ENCODE peak calls at places on chromosomes 12 and 14, in ten cellular contexts. One of them, this sample, is unnamed.

GRCh38 chr12:45612044-45612794 is 117.3 kb upstream of the ARID2 start:
- DNase-seq in CD8-positive, alpha-beta memory T cell: no peak
- DNase-seq in mesenchymal stem cell: peak; percentile 62
- DNase-seq in cardiac muscle cell: peak; percentile 23
- DNase-seq in adrenal gland: no peak
- DNase-seq in prostate gland: no peak
- DNase-seq in Peyer's patch: no peak
- DNase-seq in tibial artery: no peak
- DNase-seq in GM06990: no peak
- DNase-seq in aorta: no peak
- DNase-seq in this sample: no peak

GRCh38 chr12:56721721-56722120 is 3.4 kb downstream of the NACA start:
- DNase-seq in cardiac muscle cell: no peak
- DNase-seq in Peyer's patch: no peak
- DNase-seq in CD8-positive, alpha-beta memory T cell: no peak
- DNase-seq in tibial artery: no peak
- DNase-seq in aorta: no peak
- DNase-seq in prostate gland: no peak
- DNase-seq in GM06990: no peak
- DNase-seq in mesenchymal stem cell: no peak
- DNase-seq in adrenal gland: no peak
- DNase-seq in this sample: no peak

GRCh38 chr14:101813171-101813759 is 51.8 kb downstream of the PPP2R5C start:
- DNase-seq in tibial artery: no peak
- DNase-seq in mesenchymal stem cell: no peak
- DNase-seq in prostate gland: no peak
- DNase-seq in CD8-positive, alpha-beta memory T cell: no peak
- DNase-seq in Peyer's patch: no peak
- DNase-seq in GM06990: no peak
- DNase-seq in cardiac muscle cell: no peak
- DNase-seq in adrenal gland: no peak
- DNase-seq in aorta: peak; percentile 68
- DNase-seq in this sample: peak; percentile 32

GRCh38 chr14:25150401-25150800 is 100.5 kb upstream of the STXBP6 start:
- DNase-seq in CD8-positive, alpha-beta memory T cell: no peak
- DNase-seq in tibial artery: no peak
- DNase-seq in adrenal gland: no peak
- DNase-seq in Peyer's patch: no peak
- DNase-seq in GM06990: no peak
- DNase-seq in mesenchymal stem cell: no peak
- DNase-seq in aorta: no peak
- DNase-seq in prostate gland: no peak
- DNase-seq in cardiac muscle cell: no peak
- DNase-seq in this sample: no peak

GRCh38 chr12:116954700-116955381 is 44.1 kb downstream of the FBXW8 start:
- DNase-seq in prostate gland: no peak
- DNase-seq in tibial artery: peak; percentile 78
- DNase-seq in Peyer's patch: no peak
- DNase-seq in CD8-positive, alpha-beta memory T cell: no peak
- DNase-seq in cardiac muscle cell: no peak
- DNase-seq in aorta: no peak
- DNase-seq in adrenal gland: no peak
- DNase-seq in GM06990: no peak
- DNase-seq in mesenchymal stem cell: no peak
- DNase-seq in this sample: no peak

GRCh38 chr12:16300706-16301105 is 23.2 kb upstream of the SLC15A5 start:
- DNase-seq in cardiac muscle cell: peak; percentile 62
- DNase-seq in adrenal gland: no peak
- DNase-seq in mesenchymal stem cell: no peak
- DNase-seq in GM06990: no peak
- DNase-seq in CD8-positive, alpha-beta memory T cell: no peak
- DNase-seq in tibial artery: peak; percentile 68
- DNase-seq in Peyer's patch: no peak
- DNase-seq in aorta: peak; percentile 53
- DNase-seq in prostate gland: no peak
- DNase-seq in this sample: peak; percentile 50

GRCh38 chr12:80627773-80628172 is 79.7 kb upstream of the MYF6 start:
- DNase-seq in CD8-positive, alpha-beta memory T cell: no peak
- DNase-seq in GM06990: no peak
- DNase-seq in prostate gland: no peak
- DNase-seq in tibial artery: no peak
- DNase-seq in Peyer's patch: no peak
- DNase-seq in cardiac muscle cell: peak; percentile 74
- DNase-seq in mesenchymal stem cell: peak; percentile 80
- DNase-seq in adrenal gland: no peak
- DNase-seq in aorta: no peak
- DNase-seq in this sample: no peak

GRCh38 chr14:85534914-85535313 is 5.0 kb downstream of the FLRT2 start:
- DNase-seq in cardiac muscle cell: peak; percentile 34
- DNase-seq in CD8-positive, alpha-beta memory T cell: no peak
- DNase-seq in prostate gland: no peak
- DNase-seq in aorta: no peak
- DNase-seq in tibial artery: no peak
- DNase-seq in mesenchymal stem cell: peak; percentile 28
- DNase-seq in Peyer's patch: no peak
- DNase-seq in adrenal gland: no peak
- DNase-seq in GM06990: no peak
- DNase-seq in this sample: no peak

GRCh38 chr14:103889313-103890051 is 38.8 kb upstream of the TDRD9 start:
- DNase-seq in prostate gland: no peak
- DNase-seq in adrenal gland: no peak
- DNase-seq in mesenchymal stem cell: no peak
- DNase-seq in Peyer's patch: peak; percentile 73
- DNase-seq in cardiac muscle cell: peak; percentile 44
- DNase-seq in GM06990: no peak
- DNase-seq in aorta: no peak
- DNase-seq in CD8-positive, alpha-beta memory T cell: no peak
- DNase-seq in tibial artery: no peak
- DNase-seq in this sample: no peak

GRCh38 chr14:52033131-52033642 is 35.7 kb downstream of the NID2 start:
- DNase-seq in GM06990: no peak
- DNase-seq in tibial artery: no peak
- DNase-seq in Peyer's patch: no peak
- DNase-seq in CD8-positive, alpha-beta memory T cell: no peak
- DNase-seq in aorta: no peak
- DNase-seq in adrenal gland: no peak
- DNase-seq in cardiac muscle cell: peak; percentile 47
- DNase-seq in prostate gland: no peak
- DNase-seq in mesenchymal stem cell: peak; percentile 79
- DNase-seq in this sample: no peak

GRCh38 chr14:67187826-67188225 is 1.4 kb upstream of the GARIN2 start:
- DNase-seq in adrenal gland: no peak
- DNase-seq in prostate gland: no peak
- DNase-seq in aorta: no peak
- DNase-seq in mesenchymal stem cell: peak; percentile 55
- DNase-seq in GM06990: no peak
- DNase-seq in tibial artery: no peak
- DNase-seq in CD8-positive, alpha-beta memory T cell: no peak
- DNase-seq in cardiac muscle cell: peak; percentile 27
- DNase-seq in Peyer's patch: no peak
- DNase-seq in this sample: no peak

GRCh38 chr12:73383584-73384229 is 1111.5 kb downstream of the TRHDE start:
- DNase-seq in Peyer's patch: no peak
- DNase-seq in cardiac muscle cell: no peak
- DNase-seq in mesenchymal stem cell: no peak
- DNase-seq in adrenal gland: no peak
- DNase-seq in prostate gland: peak; percentile 32
- DNase-seq in tibial artery: no peak
- DNase-seq in GM06990: no peak
- DNase-seq in CD8-positive, alpha-beta memory T cell: no peak
- DNase-seq in aorta: no peak
- DNase-seq in this sample: no peak

GRCh38 chr14:38208825-38209562 is 1.3 kb downstream of the SSTR1 start:
- DNase-seq in GM06990: no peak
- DNase-seq in CD8-positive, alpha-beta memory T cell: no peak
- DNase-seq in mesenchymal stem cell: peak; percentile 70
- DNase-seq in tibial artery: no peak
- DNase-seq in cardiac muscle cell: peak; percentile 68
- DNase-seq in aorta: peak; percentile 48
- DNase-seq in prostate gland: no peak
- DNase-seq in adrenal gland: no peak
- DNase-seq in Peyer's patch: peak; percentile 91
- DNase-seq in this sample: no peak

GRCh38 chr14:74973003-74973614 is 17.7 kb upstream of the PGF start:
- DNase-seq in Peyer's patch: no peak
- DNase-seq in mesenchymal stem cell: no peak
- DNase-seq in GM06990: no peak
- DNase-seq in adrenal gland: no peak
- DNase-seq in CD8-positive, alpha-beta memory T cell: no peak
- DNase-seq in tibial artery: peak; percentile 75
- DNase-seq in aorta: peak; percentile 88
- DNase-seq in cardiac muscle cell: peak; percentile 61
- DNase-seq in prostate gland: no peak
- DNase-seq in this sample: peak; percentile 49

GRCh38 chr12:132065203-132065602 is 78.9 kb downstream of the DDX51 start:
- DNase-seq in cardiac muscle cell: no peak
- DNase-seq in mesenchymal stem cell: no peak
- DNase-seq in CD8-positive, alpha-beta memory T cell: no peak
- DNase-seq in GM06990: no peak
- DNase-seq in Peyer's patch: no peak
- DNase-seq in aorta: no peak
- DNase-seq in prostate gland: no peak
- DNase-seq in tibial artery: no peak
- DNase-seq in adrenal gland: no peak
- DNase-seq in this sample: no peak

GRCh38 chr12:132065609-132066344 is 78.3 kb downstream of the DDX51 start:
- DNase-seq in aorta: no peak
- DNase-seq in tibial artery: no peak
- DNase-seq in GM06990: no peak
- DNase-seq in Peyer's patch: no peak
- DNase-seq in cardiac muscle cell: no peak
- DNase-seq in mesenchymal stem cell: no peak
- DNase-seq in prostate gland: no peak
- DNase-seq in CD8-positive, alpha-beta memory T cell: no peak
- DNase-seq in adrenal gland: no peak
- DNase-seq in this sample: no peak

GRCh38 chr12:132066345-132066685 is 77.8 kb downstream of the DDX51 start:
- DNase-seq in CD8-positive, alpha-beta memory T cell: no peak
- DNase-seq in mesenchymal stem cell: peak; percentile 20
- DNase-seq in tibial artery: no peak
- DNase-seq in GM06990: no peak
- DNase-seq in prostate gland: no peak
- DNase-seq in adrenal gland: no peak
- DNase-seq in Peyer's patch: no peak
- DNase-seq in aorta: no peak
- DNase-seq in cardiac muscle cell: no peak
- DNase-seq in this sample: no peak

GRCh38 chr12:132063491-132063890 is 80.6 kb downstream of the DDX51 start:
- DNase-seq in Peyer's patch: no peak
- DNase-seq in aorta: no peak
- DNase-seq in adrenal gland: no peak
- DNase-seq in mesenchymal stem cell: no peak
- DNase-seq in prostate gland: no peak
- DNase-seq in CD8-positive, alpha-beta memory T cell: no peak
- DNase-seq in tibial artery: no peak
- DNase-seq in cardiac muscle cell: no peak
- DNase-seq in GM06990: no peak
- DNase-seq in this sample: no peak

GRCh38 chr12:132064641-132065040 is 79.5 kb downstream of the DDX51 start:
- DNase-seq in cardiac muscle cell: no peak
- DNase-seq in Peyer's patch: no peak
- DNase-seq in GM06990: no peak
- DNase-seq in mesenchymal stem cell: no peak
- DNase-seq in adrenal gland: no peak
- DNase-seq in CD8-positive, alpha-beta memory T cell: no peak
- DNase-seq in tibial artery: no peak
- DNase-seq in prostate gland: no peak
- DNase-seq in aorta: no peak
- DNase-seq in this sample: no peak
- H3K36me3 ChIP-seq in cardiac muscle cell: peaks cover 28% of the 10 kb centered on the region
- H3K36me3 ChIP-seq in Peyer's patch: no peaks in the 10 kb centered on the region
- H3K36me3 ChIP-seq in GM06990: peaks cover 30% of the 10 kb centered on the region
- H3K36me3 ChIP-seq in mesenchymal stem cell: peaks cover 88% of the 10 kb centered on the region
- H3K36me3 ChIP-seq in adrenal gland: no peaks in the 10 kb centered on the region
- H3K36me3 ChIP-seq in CD8-positive, alpha-beta memory T cell: peaks cover 32% of the 10 kb centered on the region
- H3K36me3 ChIP-seq in tibial artery: peaks cover 64% of the 10 kb centered on the region
- H3K36me3 ChIP-seq in prostate gland: peaks cover 10% of the 10 kb centered on the region
- H3K36me3 ChIP-seq in aorta: peaks cover 13% of the 10 kb centered on the region
- H3K36me3 ChIP-seq in this sample: no peaks in the 10 kb centered on the region

GRCh38 chr14:63545431-63545830 is 2.3 kb upstream of the PPP2R5E start:
- DNase-seq in mesenchymal stem cell: no peak
- DNase-seq in GM06990: no peak
- DNase-seq in CD8-positive, alpha-beta memory T cell: no peak
- DNase-seq in adrenal gland: no peak
- DNase-seq in aorta: no peak
- DNase-seq in tibial artery: no peak
- DNase-seq in prostate gland: no peak
- DNase-seq in cardiac muscle cell: no peak
- DNase-seq in Peyer's patch: no peak
- DNase-seq in this sample: no peak
- H3K36me3 ChIP-seq in mesenchymal stem cell: no peaks in the 10 kb centered on the region
- H3K36me3 ChIP-seq in GM06990: no peaks in the 10 kb centered on the region
- H3K36me3 ChIP-seq in CD8-positive, alpha-beta memory T cell: no peaks in the 10 kb centered on the region
- H3K36me3 ChIP-seq in adrenal gland: no peaks in the 10 kb centered on the region
- H3K36me3 ChIP-seq in aorta: no peaks in the 10 kb centered on the region
- H3K36me3 ChIP-seq in tibial artery: no peaks in the 10 kb centered on the region
- H3K36me3 ChIP-seq in prostate gland: no peaks in the 10 kb centered on the region
- H3K36me3 ChIP-seq in cardiac muscle cell: no peaks in the 10 kb centered on the region
- H3K36me3 ChIP-seq in Peyer's patch: no peaks in the 10 kb centered on the region
- H3K36me3 ChIP-seq in this sample: no peaks in the 10 kb centered on the region

DNA sequence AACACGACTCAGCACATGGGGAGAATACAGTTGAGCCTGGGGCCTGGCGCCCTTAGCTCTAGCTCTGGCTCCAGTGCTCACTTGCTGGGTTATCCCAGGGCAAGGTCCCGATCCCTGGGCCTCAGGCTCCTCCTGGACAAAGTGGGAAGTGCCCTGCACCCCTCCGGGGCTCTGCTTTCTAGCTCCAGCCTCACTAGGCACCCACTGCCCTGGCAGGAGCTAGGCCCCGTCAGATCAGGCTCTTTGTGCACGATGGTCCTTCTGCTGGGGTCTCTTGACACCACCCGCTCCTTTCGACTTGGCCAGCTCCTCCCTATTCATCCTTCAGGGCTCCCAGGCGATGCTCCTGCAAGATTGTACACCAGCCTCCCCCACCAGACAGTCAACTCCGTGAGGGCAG is 23.4 kb downstream of the NCKAP5L start:
- DNase-seq in prostate gland: no peak
- DNase-seq in mesenchymal stem cell: no peak
- DNase-seq in Peyer's patch: no peak
- DNase-seq in cardiac muscle cell: no peak
- DNase-seq in CD8-positive, alpha-beta memory T cell: no peak
- DNase-seq in GM06990: no peak
- DNase-seq in adrenal gland: no peak
- DNase-seq in tibial artery: no peak
- DNase-seq in aorta: no peak
- DNase-seq in this sample: no peak
- H3K36me3 ChIP-seq in prostate gland: no peaks in the 10 kb centered on the region
- H3K36me3 ChIP-seq in mesenchymal stem cell: peaks cover 78% of the 10 kb centered on the region
- H3K36me3 ChIP-seq in Peyer's patch: no peaks in the 10 kb centered on the region
- H3K36me3 ChIP-seq in cardiac muscle cell: peaks cover 23% of the 10 kb centered on the region
- H3K36me3 ChIP-seq in CD8-positive, alpha-beta memory T cell: peaks cover 5% of the 10 kb centered on the region
- H3K36me3 ChIP-seq in GM06990: peaks cover 23% of the 10 kb centered on the region
- H3K36me3 ChIP-seq in adrenal gland: no peaks in the 10 kb centered on the region
- H3K36me3 ChIP-seq in tibial artery: peaks cover 49% of the 10 kb centered on the region
- H3K36me3 ChIP-seq in aorta: peaks cover 7% of the 10 kb centered on the region
- H3K36me3 ChIP-seq in this sample: no peaks in the 10 kb centered on the region

DNA sequence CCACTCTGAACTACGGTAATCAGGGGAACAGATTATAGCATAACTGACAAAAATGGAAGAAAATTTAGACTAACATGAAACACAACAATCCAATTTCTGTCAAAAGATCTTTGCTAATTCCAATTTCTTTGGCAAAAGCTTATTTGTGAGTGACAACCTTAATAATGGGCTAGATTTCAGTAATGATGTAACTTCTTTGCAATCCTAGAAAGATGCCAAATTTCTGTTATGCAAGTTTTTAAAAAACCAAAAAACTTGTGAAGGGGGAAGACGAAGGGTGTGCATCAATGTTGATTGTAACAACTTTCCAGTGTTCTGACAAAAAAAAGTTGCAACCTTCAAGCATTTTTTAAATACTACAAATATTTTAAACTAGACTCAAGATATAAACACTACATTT is 59.9 kb downstream of the DICER1 start:
- DNase-seq in CD8-positive, alpha-beta memory T cell: no peak
- DNase-seq in tibial artery: no peak
- DNase-seq in mesenchymal stem cell: no peak
- DNase-seq in aorta: no peak
- DNase-seq in adrenal gland: no peak
- DNase-seq in GM06990: no peak
- DNase-seq in prostate gland: no peak
- DNase-seq in Peyer's patch: no peak
- DNase-seq in cardiac muscle cell: peak; percentile 42
- DNase-seq in this sample: no peak
- H3K36me3 ChIP-seq in CD8-positive, alpha-beta memory T cell: peaks cover 29% of the 10 kb centered on the region
- H3K36me3 ChIP-seq in tibial artery: peaks cover 24% of the 10 kb centered on the region
- H3K36me3 ChIP-seq in mesenchymal stem cell: peaks cover 28% of the 10 kb centered on the region
- H3K36me3 ChIP-seq in aorta: peaks cover 8% of the 10 kb centered on the region
- H3K36me3 ChIP-seq in adrenal gland: no peaks in the 10 kb centered on the region
- H3K36me3 ChIP-seq in GM06990: peaks cover 8% of the 10 kb centered on the region
- H3K36me3 ChIP-seq in prostate gland: peaks cover 3% of the 10 kb centered on the region
- H3K36me3 ChIP-seq in Peyer's patch: no peaks in the 10 kb centered on the region
- H3K36me3 ChIP-seq in cardiac muscle cell: peaks cover 14% of the 10 kb centered on the region
- H3K36me3 ChIP-seq in this sample: no peaks in the 10 kb centered on the region